ENCODE peak calls at places on chromosome 13, in ten cellular contexts. A, D, H, G, E, B, S, N, L and T are unnamed samples.

GRCh38 chr13:73835138-73835721 is 299.0 kb downstream of the KLF12 start:
- DNase-seq in A (peak; percentile 51), D (no peak), H (peak; percentile 73), G (no peak), E (peak; percentile 44), B (no peak), S (no peak), N (no peak), L (peak; percentile 35), T (no peak)

GRCh38 chr13:33279898-33280549 is 5.5 kb downstream of the STARD13 start:
- DNase-seq in A (peak; percentile 50), D (peak; percentile 63), H (no peak), G (no peak), E (no peak), B (no peak), S (no peak), N (no peak), L (peak; percentile 86), T (no peak)

GRCh38 chr13:112073245-112074138 is 6.5 kb downstream of the SOX1 start:
- DNase-seq in A (no peak), D (no peak), H (no peak), G (no peak), E (peak; percentile 95), B (no peak), S (no peak), N (no peak), L (no peak), T (no peak)

GRCh38 chr13:34208326-34208725 is 390.4 kb downstream of the RFC3 start:
- DNase-seq in A (no peak), D (no peak), H (no peak), G (no peak), E (no peak), B (no peak), S (no peak), N (no peak), L (peak; percentile 55), T (no peak)

GRCh38 chr13:49495783-49496762 is at the start of gene PHF11:
- DNase-seq in A (peak; percentile 86), D (peak; percentile 68), H (peak; percentile 94), G (peak; percentile 90), E (peak; percentile 79), B (peak; percentile 65), S (peak; percentile 88), N (peak; percentile 63), L (peak; percentile 76), T (peak; percentile 77)

GRCh38 chr13:80341098-80341701 is at the start of gene SPRY2:
- DNase-seq in A (peak; percentile 97), D (peak; percentile 91), H (no peak), G (peak; percentile 98), E (peak; percentile 97), B (peak; percentile 96), S (peak; percentile 50), N (peak; percentile 93), L (peak; percentile 97), T (peak; percentile 92)

GRCh38 chr13:51542358-51542972 is 41.8 kb upstream of the WDFY2 start:
- DNase-seq in A (no peak), D (no peak), H (no peak), G (peak; percentile 43), E (peak; percentile 51), B (no peak), S (no peak), N (no peak), L (no peak), T (no peak)

GRCh38 chr13:93690139-93690538 is 463.5 kb downstream of the GPC6 start:
- DNase-seq in A (peak; percentile 52), D (no peak), H (no peak), G (no peak), E (peak; percentile 70), B (no peak), S (no peak), N (no peak), L (no peak), T (no peak)

GRCh38 chr13:43307921-43308433 is 284.6 kb downstream of the DNAJC15 start:
- DNase-seq in A (peak; percentile 92), D (peak; percentile 57), H (peak; percentile 54), G (peak; percentile 97), E (no peak), B (peak; percentile 68), S (no peak), N (peak; percentile 71), L (peak; percentile 77), T (peak; percentile 94)

GRCh38 chr13:40190656-40191100 is 475.8 kb downstream of the FOXO1 start:
- DNase-seq in A (peak; percentile 86), D (peak; percentile 15), H (peak; percentile 91), G (peak; percentile 35), E (peak; percentile 75), B (peak; percentile 86), S (peak; percentile 84), N (no peak), L (peak; percentile 89), T (peak; percentile 54)
- H3K4me3 ChIP-seq in A (no peak overlapping the region), D (no peak overlapping the region), H (peak overlapping the region; percentile 12), G (no peak overlapping the region), E (no peak overlapping the region), B (no peak overlapping the region), S (no peak overlapping the region), N (no peak overlapping the region), L (no peak overlapping the region), T (no peak overlapping the region)

GRCh38 chr13:31545616-31546015 is 193.7 kb upstream of the RXFP2 start:
- DNase-seq in A (no peak), D (no peak), H (no peak), G (no peak), E (no peak), B (no peak), S (no peak), N (no peak), L (peak; percentile 6), T (no peak)
- H3K27ac ChIP-seq in A (no peak overlapping the region), D (no peak overlapping the region), H (no peak overlapping the region), G (no peak overlapping the region), E (no peak overlapping the region), B (no peak overlapping the region), S (no peak overlapping the region), N (no peak overlapping the region), L (no peak overlapping the region), T (no peak overlapping the region)

DNA sequence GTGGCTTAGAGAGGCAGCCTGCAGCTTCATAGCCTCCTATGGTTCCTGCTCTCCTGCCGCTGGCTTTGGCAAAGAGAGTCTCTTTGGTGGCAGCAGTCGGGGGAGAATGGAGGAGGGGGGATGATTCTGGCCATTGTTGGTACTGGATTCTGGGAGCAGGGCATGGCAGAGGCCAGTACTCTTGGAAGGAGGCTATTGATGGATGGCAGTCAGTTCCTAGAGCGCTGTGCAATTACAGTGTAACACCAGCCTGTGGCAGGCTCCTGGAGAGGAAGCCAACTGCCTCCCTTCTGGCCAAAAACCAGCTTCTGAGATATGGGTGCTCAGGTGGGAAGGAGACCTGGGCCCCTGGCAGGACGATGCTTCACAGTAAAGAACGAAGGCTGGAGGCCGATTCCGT is 47.9 kb upstream of the TMTC4 start:
- DNase-seq in A (no peak), D (no peak), H (no peak), G (no peak), E (peak; percentile 6), B (no peak), S (no peak), N (no peak), L (no peak), T (no peak)
- TF ChIP-seq CTCF in A (no peak), D (no peak), H (no peak), G (no peak), E (no peak), B (peak; percentile 8), S (no peak), N (no peak), L (peak; percentile 1), T (no peak)

DNA sequence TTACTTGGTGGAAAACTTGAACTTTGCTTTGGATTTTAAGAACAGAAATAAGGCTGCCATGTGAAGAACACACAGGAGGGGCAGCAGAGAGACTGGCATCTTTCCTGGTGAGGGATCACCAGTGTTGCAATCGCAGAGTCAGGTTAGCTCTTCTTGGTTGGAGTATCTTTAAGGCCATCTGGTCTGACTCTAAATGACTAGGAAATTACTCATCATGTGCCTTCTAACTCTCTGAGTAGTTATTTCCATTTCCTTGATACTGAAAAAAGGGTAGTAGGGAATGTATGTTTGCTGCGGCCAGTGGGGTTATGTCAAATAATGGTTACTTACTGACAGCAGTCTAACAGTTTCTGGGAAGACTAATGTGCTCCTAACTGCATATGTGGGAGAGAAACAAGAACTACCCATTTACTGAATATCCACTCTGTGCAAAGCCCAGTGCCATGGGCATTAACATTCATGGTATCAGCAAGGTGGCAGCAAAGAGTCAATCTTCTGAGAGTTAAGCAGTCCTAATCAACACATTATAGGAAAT is 122.1 kb downstream of the COG6 start:
- DNase-seq in A (peak; percentile 38), D (peak; percentile 21), H (peak; percentile 57), G (no peak), E (peak; percentile 41), B (no peak), S (no peak), N (no peak), L (peak; percentile 96), T (no peak)
- H3K4me3 ChIP-seq in A (no peak overlapping the region), D (no peak overlapping the region), H (no peak overlapping the region), G (no peak overlapping the region), E (no peak overlapping the region), B (no peak overlapping the region), S (no peak overlapping the region), N (no peak overlapping the region), L (no peak overlapping the region), T (no peak overlapping the region)